ENCODE peak calls at places on chromosomes 13 and 19, in four cellular contexts. Z, D, E and Y are unnamed samples. For H3K4me1, the result is how much of the 10 kb centered on the place peaks cover.

GRCh38 chr13:74187564-74187963 is 53.4 kb upstream of the KLF12 start:
- DNase-seq in Z (no peak), D (no peak), E (no peak), Y (no peak)

GRCh38 chr13:57409656-57410055 is 221.9 kb upstream of the PCDH17 start:
- DNase-seq in Z (no peak), D (no peak), E (no peak), Y (no peak)

GRCh38 chr19:10305139-10305806 is 4.3 kb downstream of the ZGLP1 start:
- DNase-seq in Z (no peak), D (no peak), E (no peak), Y (no peak)

GRCh38 chr13:44768775-44769578 is 192.8 kb upstream of the TSC22D1 start:
- DNase-seq in Z (no peak), D (no peak), E (no peak), Y (no peak)

GRCh38 chr13:44471686-44472085 is 98.1 kb downstream of the SERP2 start:
- DNase-seq in Z (no peak), D (no peak), E (no peak), Y (no peak)

GRCh38 chr13:110561335-110562033 is at the start of gene RAB20:
- DNase-seq in Z (peak), D (peak), E (peak), Y (peak)

GRCh38 chr13:57138988-57139387 is 1.7 kb upstream of the PRR20A start:
- DNase-seq in Z (no peak), D (no peak), E (no peak), Y (no peak)

GRCh38 chr19:30447276-30447870 is 75.2 kb downstream of the ZNF536 start:
- DNase-seq in Z (no peak), D (no peak), E (no peak), Y (peak)

GRCh38 chr19:15532779-15533521 is 24.6 kb downstream of the CYP4F22 start:
- DNase-seq in Z (no peak), D (no peak), E (no peak), Y (no peak)

GRCh38 chr19:58476498-58477015 is 405 bp downstream of the ZNF446 start:
- DNase-seq in Z (no peak), D (no peak), E (no peak), Y (no peak)

DNA sequence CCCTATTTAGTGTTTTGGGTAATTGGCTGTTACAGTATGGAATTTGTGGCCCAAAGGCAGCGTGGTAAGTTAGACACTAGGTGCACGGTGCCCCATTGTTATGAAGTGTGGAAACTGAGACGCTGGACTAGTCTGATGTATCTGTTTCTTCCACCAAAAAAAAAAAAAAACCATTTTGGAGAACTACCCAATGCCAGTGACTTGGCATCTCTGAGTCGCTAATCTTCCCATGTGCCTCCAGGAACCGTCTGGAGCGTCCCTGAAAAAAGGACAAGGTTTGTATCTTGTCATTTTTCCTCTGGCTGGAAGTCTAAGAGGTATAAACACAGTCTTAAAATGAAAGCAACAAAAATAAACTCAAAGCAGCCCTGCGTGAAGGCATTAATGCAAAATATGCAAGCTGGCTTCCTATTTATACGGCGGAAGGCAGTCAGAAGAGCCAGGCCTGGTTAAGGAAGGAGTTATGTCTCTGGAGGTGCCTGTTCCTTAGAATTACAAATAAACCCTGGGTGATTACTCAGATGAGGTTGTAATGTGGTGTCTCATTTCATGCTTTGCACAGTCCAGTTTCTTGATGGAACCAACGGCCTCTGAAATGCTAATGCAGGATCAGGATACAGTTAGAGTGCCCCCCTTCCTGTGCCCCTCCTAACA is 20.2 kb downstream of the ACTN4 start:
- DNase-seq in Z (no peak), D (no peak), E (no peak), Y (peak)
- H3K27ac ChIP-seq in Z (peak), D (peak), E (peak), Y (peak)

DNA sequence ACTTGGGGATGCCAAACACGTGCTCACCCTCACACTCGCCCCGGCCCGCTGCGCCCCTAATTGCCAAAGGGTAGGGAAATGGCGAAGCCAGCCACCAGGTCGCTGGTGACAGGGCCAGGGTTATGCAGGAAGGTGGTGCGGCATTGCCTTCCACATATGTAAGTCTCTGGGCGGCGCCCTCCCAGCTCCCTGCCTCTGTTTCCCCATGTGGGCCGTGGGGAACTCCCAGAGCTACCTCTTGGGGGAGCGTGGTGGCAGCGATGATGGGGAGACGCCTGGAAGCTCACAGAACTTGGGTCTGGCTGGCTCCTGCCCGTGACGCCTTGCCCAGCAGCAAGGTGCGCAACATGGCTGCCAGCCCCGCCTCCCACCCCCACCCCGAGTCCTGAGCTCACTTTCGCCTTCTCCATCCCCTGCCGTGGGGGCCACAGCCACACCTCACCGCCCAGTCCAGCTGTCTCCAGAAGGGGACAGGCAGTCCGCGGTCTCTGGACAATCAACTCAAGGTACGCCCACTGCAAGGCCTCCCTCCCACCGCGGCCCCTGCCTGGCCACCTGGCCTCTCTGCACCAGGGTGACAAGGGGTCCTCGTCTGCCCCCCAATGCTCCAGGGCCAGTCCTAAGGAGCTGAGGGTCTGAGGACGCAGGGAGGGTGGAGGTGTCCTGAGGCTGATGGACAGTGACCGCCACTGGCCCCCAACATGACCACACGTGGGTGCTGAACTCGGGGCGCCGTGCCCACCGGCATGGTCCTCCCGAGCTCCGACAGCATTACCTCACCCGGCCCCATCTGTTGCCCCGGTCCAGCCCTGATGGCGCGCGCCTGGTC is 6.6 kb downstream of the C19orf25 start:
- DNase-seq in Z (no peak), D (no peak), E (no peak), Y (no peak)
- TF ChIP-seq POLR2A in Z (no peak), D (no peak), E (no peak), Y (no peak)

GRCh38 chr19:16889883-16890460 is 1.2 kb downstream of the F2RL3 start:
- DNase-seq in Z (no peak), D (no peak), E (no peak), Y (no peak)

GRCh38 chr19:16887353-16888265 is 1.2 kb upstream of the F2RL3 start:
- DNase-seq in Z (no peak), D (no peak), E (no peak), Y (no peak)

GRCh38 chr19:16889429-16889882 is 657 bp downstream of the F2RL3 start:
- DNase-seq in Z (no peak), D (no peak), E (no peak), Y (no peak)

GRCh38 chr19:16890461-16891184 is 1.8 kb downstream of the F2RL3 start:
- DNase-seq in Z (no peak), D (no peak), E (no peak), Y (no peak)

DNA sequence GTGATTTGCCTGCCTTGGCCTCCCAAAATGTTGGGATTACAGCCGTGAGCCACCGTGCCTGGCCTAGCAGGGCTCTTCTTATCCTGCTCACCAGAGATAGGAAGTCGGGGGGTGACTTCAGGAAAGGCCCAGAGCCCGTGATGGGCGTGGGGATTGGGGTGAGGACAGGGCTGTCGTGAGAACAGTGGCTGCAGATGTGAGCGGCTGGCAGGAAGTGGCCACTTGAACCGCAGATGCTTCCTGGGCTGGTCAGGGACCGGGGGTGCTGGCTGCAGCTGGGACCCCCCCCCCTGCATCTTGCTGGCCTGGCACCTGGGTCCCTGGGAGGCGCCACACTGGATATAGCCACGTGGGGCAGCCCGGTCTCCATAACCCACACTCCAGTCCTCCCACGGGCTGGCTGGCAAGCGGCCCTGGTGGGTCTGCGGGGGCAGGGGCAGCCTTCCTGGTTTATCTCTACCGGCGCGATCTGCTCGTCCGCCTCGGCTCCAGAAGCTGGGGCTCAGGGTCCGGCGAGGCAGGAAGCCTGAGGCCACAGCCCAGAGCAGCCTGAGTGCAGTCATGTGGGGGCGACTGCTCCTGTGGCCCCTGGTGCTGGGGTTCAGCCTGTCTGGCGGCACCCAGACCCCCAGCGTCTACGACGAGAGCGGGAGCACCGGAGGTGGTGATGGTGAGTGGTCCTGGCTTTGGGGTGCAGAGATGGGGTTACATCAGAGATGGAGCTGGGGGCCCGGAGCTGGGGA is at the start of gene F2RL3:
- DNase-seq in Z (no peak), D (peak), E (no peak), Y (peak)
- H3K4me1 ChIP-seq in Z (under half), D (under half), E (under half), Y (half or more)

DNA sequence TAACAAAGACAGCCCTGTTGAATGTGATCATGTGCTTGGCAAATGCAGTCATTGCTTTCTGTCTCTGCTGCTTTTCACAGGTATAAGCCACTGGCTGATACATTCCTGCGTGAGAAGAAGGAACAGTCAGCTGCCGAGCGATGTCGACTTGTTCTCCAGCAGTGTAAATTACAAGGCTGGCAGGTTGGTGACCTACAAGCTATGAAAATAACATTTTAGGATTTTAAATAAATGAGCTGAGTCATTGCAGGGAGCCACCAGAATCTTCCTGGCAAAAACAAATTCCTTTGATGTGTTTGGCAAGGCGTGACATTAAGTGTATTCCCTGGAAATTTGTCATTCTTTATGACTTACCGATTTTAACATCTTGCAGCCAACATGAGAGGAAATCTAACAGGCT is 471.3 kb downstream of the MYO16 start:
- DNase-seq in Z (no peak), D (no peak), E (no peak), Y (no peak)
- H3K27ac ChIP-seq in Z (no peak), D (no peak), E (no peak), Y (no peak)

GRCh38 chr13:113495494-113496251 is 5.2 kb upstream of the DCUN1D2 start:
- DNase-seq in Z (no peak), D (no peak), E (no peak), Y (no peak)

GRCh38 chr13:113491982-113492381 is 1.5 kb upstream of the DCUN1D2 start:
- DNase-seq in Z (no peak), D (no peak), E (no peak), Y (no peak)

GRCh38 chr13:113491418-113491883 is 940 bp upstream of the DCUN1D2 start:
- DNase-seq in Z (no peak), D (no peak), E (no peak), Y (peak)

GRCh38 chr13:113490496-113491417 is at the start of gene DCUN1D2:
- DNase-seq in Z (peak), D (peak), E (peak), Y (peak)

DNA sequence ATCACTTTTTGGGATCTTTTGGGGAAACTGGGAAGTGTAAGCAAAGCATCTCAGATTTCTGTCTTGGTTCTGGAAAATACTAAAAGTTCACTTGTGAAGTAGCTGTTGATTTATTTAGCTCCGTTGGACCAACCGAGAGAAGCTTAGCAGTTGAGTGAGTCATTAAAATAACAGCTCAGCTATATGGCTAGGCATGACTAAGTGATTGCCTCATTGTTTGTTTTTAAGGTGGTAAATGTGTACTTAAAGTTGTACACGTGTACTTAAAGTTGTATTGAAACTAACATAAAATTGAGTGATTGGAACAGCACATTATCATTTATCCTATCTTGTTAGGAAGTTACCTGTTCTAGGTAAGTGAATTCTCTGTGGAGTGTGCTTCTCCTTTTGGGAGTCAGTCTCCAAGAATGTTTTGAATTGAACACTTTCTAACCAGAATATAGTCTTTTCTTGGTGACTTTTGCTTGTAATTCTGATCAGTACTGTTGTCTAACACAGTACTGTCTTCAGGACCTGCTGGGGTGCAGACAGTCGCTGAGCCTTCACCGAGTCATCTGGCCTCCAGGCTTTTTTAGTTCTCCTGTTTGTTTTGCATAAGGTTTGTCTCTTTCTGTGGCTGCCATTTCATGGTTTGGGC is 2.9 kb upstream of the DCUN1D2 start:
- DNase-seq in Z (no peak), D (no peak), E (no peak), Y (no peak)
- TF ChIP-seq POLR2A in Z (no peak), D (no peak), E (peak), Y (no peak)

GRCh38 chr13:39034085-39034484 is 3.8 kb downstream of the PROSER1 start:
- DNase-seq in Z (no peak), D (no peak), E (no peak), Y (no peak)
- H3K4me1 ChIP-seq in Z (under half), D (under half), E (under half), Y (half or more)

GRCh38 chr19:49512970-49513745 is 697 bp downstream of the FCGRT start:
- DNase-seq in Z (peak), D (peak), E (peak), Y (peak)
- H3K27ac ChIP-seq in Z (peak), D (peak), E (peak), Y (peak)